ENCODE peak calls at places on chromosomes 2 and 18, in nine cellular contexts. C is kidney epithelial cell, T is cardiac muscle cell, O is GM23338, Y is A549, V is epithelial cell of esophagus, E is fibroblast of mammary gland, A is AG04450, S is gastrocnemius medialis. F is an unnamed sample.

GRCh38 chr2:53508667-53509066 is 258.9 kb upstream of the CHAC2 start:
- DNase-seq in E (peak; percentile 3), O (peak; percentile 60), A (no peak), Y (no peak), V (peak; percentile 12), S (no peak), C (no peak), T (no peak), F (no peak)

GRCh38 chr2:111200333-111200879 is 79.7 kb downstream of the BCL2L11 start:
- DNase-seq in V (no peak), Y (no peak), O (peak; percentile 11), E (no peak), A (no peak), T (no peak), S (no peak), C (no peak), F (peak; percentile 74)

GRCh38 chr2:101815154-101815553 is 117.6 kb downstream of the MAP4K4 start:
- DNase-seq in T (no peak), V (no peak), A (no peak), C (no peak), Y (no peak), S (no peak), O (no peak), E (no peak), F (no peak)

GRCh38 chr2:238658820-238659219 is 189.1 kb upstream of the TWIST2 start:
- DNase-seq in C (no peak), Y (no peak), E (no peak), T (no peak), V (no peak), O (no peak), S (peak; percentile 14), A (no peak), F (peak; percentile 60)

GRCh38 chr2:201827621-201828020 is 21.3 kb downstream of the CDK15 start:
- DNase-seq in Y (no peak), S (no peak), O (no peak), A (no peak), T (no peak), E (peak; percentile 63), V (peak; percentile 72), C (no peak), F (no peak)

GRCh38 chr2:44542520-44542919 is 180.8 kb downstream of the CAMKMT start:
- DNase-seq in O (no peak), E (no peak), S (no peak), Y (no peak), A (no peak), T (no peak), V (no peak), C (no peak), F (no peak)

GRCh38 chr18:70709124-70709523 is 420.3 kb downstream of the SOCS6 start:
- DNase-seq in C (no peak), V (no peak), E (no peak), Y (no peak), S (no peak), T (no peak), A (no peak), O (no peak), F (no peak)

GRCh38 chr18:812123-812672 is at the start of gene YES1:
- DNase-seq in A (peak; percentile 21), O (peak; percentile 84), C (no peak), E (peak; percentile 58), V (peak; percentile 85), S (peak; percentile 51), Y (peak; percentile 59), T (peak; percentile 85), F (peak; percentile 96)

GRCh38 chr18:47035156-47035671 is at the start of gene ELOA2:
- DNase-seq in O (no peak), E (no peak), T (no peak), Y (no peak), V (no peak), A (no peak), S (no peak), C (no peak), F (no peak)

GRCh38 chr2:168457177-168457905 is 1.3 kb downstream of the CERS6 start:
- DNase-seq in C (no peak), Y (no peak), S (no peak), V (peak; percentile 24), E (no peak), A (no peak), T (no peak), O (no peak), F (no peak)

GRCh38 chr2:55986700-55987440 is 63.3 kb upstream of the EFEMP1 start:
- DNase-seq in A (no peak), E (peak; percentile 37), S (no peak), Y (no peak), V (peak; percentile 5), T (peak; percentile 48), O (no peak), C (no peak), F (no peak)

GRCh38 chr2:18900691-18901113 is 311.3 kb upstream of the NT5C1B start:
- DNase-seq in A (no peak), Y (no peak), O (no peak), C (no peak), E (peak; percentile 75), S (peak; percentile 13), T (peak; percentile 21), V (peak; percentile 16), F (no peak)

GRCh38 chr2:141041281-141041680 is 1089.5 kb downstream of the LRP1B start:
- DNase-seq in T (peak; percentile 18), V (no peak), C (no peak), Y (no peak), E (no peak), A (no peak), O (no peak), S (no peak), F (no peak)

GRCh38 chr18:3199942-3200645 is 19.7 kb downstream of the MYOM1 start:
- DNase-seq in O (no peak), S (no peak), Y (no peak), A (no peak), V (no peak), T (no peak), E (no peak), C (no peak), F (no peak)

GRCh38 chr2:67566958-67567635 is 170.0 kb downstream of the ETAA1 start:
- DNase-seq in T (peak; percentile 34), O (no peak), A (no peak), E (peak; percentile 77), V (no peak), S (no peak), Y (no peak), C (no peak), F (no peak)

GRCh38 chr2:160205511-160205910 is 5.4 kb upstream of the ITGB6 start:
- DNase-seq in C (peak; percentile 100), E (peak; percentile 96), A (peak; percentile 69), O (no peak), T (peak; percentile 81), Y (peak; percentile 90), S (peak; percentile 36), V (peak; percentile 100), F (peak; percentile 93)

GRCh38 chr18:74115046-74115445 is 32.6 kb downstream of the FBXO15 start:
- DNase-seq in C (peak; percentile 4), E (peak; percentile 77), Y (no peak), A (peak; percentile 45), T (peak; percentile 5), S (no peak), O (no peak), V (peak; percentile 19), F (no peak)

DNA sequence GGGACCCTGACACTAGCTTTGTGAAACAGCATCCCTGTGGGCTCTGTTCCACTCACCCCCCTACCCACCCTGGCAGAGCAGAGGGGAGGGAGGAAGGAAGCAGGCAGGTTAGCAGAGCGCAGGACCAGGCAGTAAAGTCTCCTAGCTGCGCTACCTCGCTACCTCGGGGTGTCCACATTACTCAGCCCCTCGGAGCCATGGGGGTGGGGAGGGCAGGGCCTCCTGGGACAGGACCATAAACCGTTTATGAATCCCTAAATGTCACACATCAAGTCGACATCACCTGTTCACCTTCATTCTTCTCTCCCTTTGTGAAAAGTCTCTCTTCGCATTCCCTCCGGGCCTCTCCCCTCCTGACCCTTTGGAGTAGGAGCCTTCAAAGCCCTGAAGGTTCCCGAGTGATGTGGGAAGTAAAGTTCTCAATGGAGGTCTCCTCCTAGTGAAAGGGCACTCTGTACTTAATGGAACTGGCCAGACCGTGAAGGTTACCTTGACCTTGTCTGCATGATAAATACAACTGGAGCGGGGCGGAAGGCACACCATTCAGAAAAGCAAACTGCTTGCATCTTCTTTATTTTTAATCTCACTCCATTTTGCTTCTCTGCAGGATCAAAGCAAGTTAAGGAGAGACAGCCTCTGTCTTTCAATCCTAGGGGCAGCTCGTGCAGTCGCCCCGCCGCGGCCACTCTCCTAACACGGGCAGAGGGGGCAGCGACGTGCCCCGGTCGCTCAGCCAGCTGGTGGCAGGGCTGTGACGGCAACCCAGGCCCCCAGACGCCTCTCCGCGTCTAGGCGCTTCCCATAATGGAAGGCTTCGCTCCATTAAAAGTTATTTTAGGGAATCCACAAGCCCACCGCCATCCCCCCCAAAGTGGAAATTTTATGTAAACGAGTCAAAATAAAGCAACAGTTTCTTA is 23.8 kb upstream of the SMAD7 start:
- DNase-seq in C (no peak), T (no peak), E (no peak), S (no peak), A (no peak), Y (no peak), O (no peak), V (no peak), F (no peak)
- TF ChIP-seq CTCF in C (peak; percentile 27), T (no peak), E (no peak), S (no peak), A (no peak), Y (no peak), O (peak; percentile 14), V (no peak), F (no peak)

DNA sequence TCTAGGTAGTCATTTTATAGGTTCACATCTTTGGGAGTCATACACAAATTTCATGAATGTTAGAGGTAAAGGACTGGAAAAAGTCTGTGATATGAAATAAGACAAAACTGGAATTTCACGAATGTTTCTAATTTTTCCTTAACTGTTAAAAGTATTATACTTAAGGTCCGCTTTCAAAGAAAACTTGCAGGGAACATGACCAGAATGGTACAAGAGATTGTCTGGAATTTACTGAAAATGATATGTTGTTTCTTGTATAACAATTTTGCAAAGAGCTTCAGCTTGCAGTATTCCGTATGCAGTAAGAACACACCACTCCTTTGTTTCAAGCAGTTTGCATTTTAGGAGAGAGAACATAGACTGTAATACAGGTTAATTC is 1.6 kb downstream of the DDX1 start:
- DNase-seq in S (no peak), A (no peak), V (no peak), Y (no peak), T (no peak), E (no peak), C (no peak), O (no peak), F (no peak)
- H3K4me3 ChIP-seq in S (peak overlapping the region; percentile 84), A (no peak overlapping the region), V (peak overlapping the region; percentile 88), Y (peak overlapping the region; percentile 82), T (peak overlapping the region; percentile 55), E (peak overlapping the region; percentile 72), C (no peak overlapping the region), O (peak overlapping the region; percentile 94), F (no peak overlapping the region)

GRCh38 chr18:49250819-49251388 is 209.5 kb downstream of the DYM start:
- DNase-seq in T (peak; percentile 65), C (no peak), A (no peak), O (peak; percentile 50), V (peak; percentile 25), E (peak; percentile 49), Y (no peak), S (no peak), F (no peak)
- TF ChIP-seq CTCF in T (peak; percentile 64), C (peak; percentile 62), A (peak; percentile 68), O (peak; percentile 66), V (peak; percentile 40), E (peak; percentile 58), Y (peak; percentile 51), S (peak; percentile 9), F (no peak)

DNA sequence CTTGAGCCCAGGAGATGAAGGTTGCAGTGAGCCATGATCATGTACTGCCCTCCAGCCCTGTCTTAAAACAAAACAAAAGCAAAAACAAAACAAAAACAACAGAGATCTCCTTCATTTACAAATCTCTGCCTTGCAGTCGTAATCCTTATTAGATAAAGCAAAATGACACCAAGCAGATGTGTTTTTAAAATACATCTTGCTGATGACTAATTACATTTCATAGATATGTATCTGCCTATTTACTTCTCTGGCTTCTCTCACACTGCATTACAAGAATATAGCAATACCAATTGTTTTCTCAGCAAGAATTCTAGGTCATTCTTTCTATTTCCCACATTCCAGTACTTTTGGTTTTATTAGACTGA is 22.8 kb downstream of the NFE2L2 start:
- DNase-seq in E (no peak), V (no peak), C (no peak), T (no peak), Y (no peak), A (no peak), O (no peak), S (no peak), F (no peak)
- H3K4me3 ChIP-seq in E (no peak overlapping the region), V (no peak overlapping the region), C (no peak overlapping the region), T (no peak overlapping the region), Y (peak overlapping the region; percentile 12), A (peak overlapping the region; percentile 37), O (no peak overlapping the region), S (peak overlapping the region; percentile 43), F (no peak overlapping the region)

F was measured in lower leg skin.